ENCODE peak calls at places on chromosome X, in seven cellular contexts. L is DMS79; F is LoVo; D is activated T-helper 2 cell treated with anti-CD3 and anti-CD28 coated beads, Interferon-gamma antibody, Interleukin-2, Interleukin-4, amounts not matched to agents 10 μg/mL and 5 μg/mL and 100 μg/mL, durations not matched to agents 14 hours and 24 hours and 36 hours; P is CD14-positive monocyte; T is stimulated activated naive CD8-positive, alpha-beta T cell treated with anti-CD3 and anti-CD28 coated beads, Interleukin-15, Interleukin-2, amounts not matched to agents 100 U/mL and 50 U/mL, for 24 hours; W is fibroblast of mammary gland. B is an unnamed sample.

GRCh38 chrX:45668686-45669443 is 468.2 kb upstream of the DIPK2B start:
- DNase-seq in T (no peak), P (no peak), W (peak; percentile 98), L (no peak), F (peak; percentile 35), D (no peak), B (peak; percentile 7)

GRCh38 chrX:130299279-130300009 is 30.7 kb upstream of the ZNF280C start:
- DNase-seq in W (no peak), F (no peak), T (no peak), L (peak; percentile 45), P (no peak), D (no peak), B (no peak)

GRCh38 chrX:56232221-56233082 is at the start of gene KLF8:
- DNase-seq in W (peak; percentile 15), P (no peak), F (no peak), D (peak; percentile 24), T (peak; percentile 44), L (peak; percentile 59), B (no peak)

GRCh38 chrX:11427082-11428033 is 134.1 kb downstream of the AMELX start:
- DNase-seq in T (no peak), W (peak; percentile 32), D (no peak), P (no peak), L (no peak), F (no peak), B (no peak)

GRCh38 chrX:153734871-153735270 is 10.2 kb downstream of the ABCD1 start:
- DNase-seq in P (no peak), L (no peak), W (no peak), T (no peak), D (no peak), F (no peak), B (no peak)

GRCh38 chrX:13700380-13700779 is 11.5 kb downstream of the RAB9A start:
- DNase-seq in F (no peak), P (no peak), T (no peak), W (peak; percentile 30), D (no peak), L (no peak), B (no peak)

GRCh38 chrX:29762006-29762405 is 453.4 kb upstream of the MAGEB2 start:
- DNase-seq in L (no peak), W (no peak), P (no peak), F (no peak), T (no peak), D (no peak), B (no peak)

GRCh38 chrX:154818916-154819770 is 13.9 kb upstream of the MPP1 start:
- DNase-seq in D (no peak), F (no peak), L (no peak), W (no peak), P (no peak), T (no peak), B (no peak)

GRCh38 chrX:49266536-49267445 is 2.3 kb upstream of the FOXP3 start:
- DNase-seq in L (no peak), T (no peak), W (no peak), F (no peak), P (no peak), D (no peak), B (no peak)

GRCh38 chrX:154833746-154834274 is 652 bp downstream of the SMIM9 start:
- DNase-seq in P (no peak), T (no peak), F (no peak), W (no peak), D (no peak), L (no peak), B (no peak)

GRCh38 chrX:16671005-16671404 is 21.0 kb downstream of the S100G start:
- DNase-seq in T (peak; percentile 2), P (no peak), F (no peak), D (no peak), L (no peak), W (peak; percentile 74), B (peak; percentile 70)

GRCh38 chrX:69614896-69615295 is 1.0 kb upstream of the EDA start:
- DNase-seq in F (no peak), T (no peak), L (no peak), D (no peak), W (peak; percentile 49), P (no peak), B (no peak)

GRCh38 chrX:50430917-50431316 is 39.7 kb downstream of the DGKK start:
- DNase-seq in F (no peak), P (no peak), T (no peak), L (no peak), D (no peak), W (peak; percentile 7), B (no peak)

GRCh38 chrX:102341867-102342266 is 94.9 kb downstream of the NXF2 start:
- DNase-seq in T (no peak), F (no peak), D (no peak), W (no peak), L (no peak), P (no peak), B (no peak)

GRCh38 chrX:117645639-117646038 is 471.0 kb downstream of the KLHL13 start:
- DNase-seq in W (no peak), D (no peak), F (no peak), P (no peak), L (no peak), T (no peak), B (no peak)

GRCh38 chrX:46617906-46618305 is 44.3 kb downstream of the CHST7 start:
- DNase-seq in L (no peak), F (no peak), D (no peak), P (no peak), T (no peak), W (no peak), B (no peak)

GRCh38 chrX:20124964-20125363 is 8.3 kb upstream of the MAP7D2 start:
- DNase-seq in P (no peak), D (no peak), W (no peak), F (no peak), T (no peak), L (no peak), B (no peak)

B was measured in HTR-8/SVneo.